ENCODE peak calls at places on chromosomes 3 and 15, in eight cellular contexts. V, A, M, N, J, B, D and H are unnamed samples.

GRCh38 chr15:42284551-42284950 is 11.3 kb upstream of the TMEM87A start:
- DNase-seq in V (no peak), D (no peak), A (no peak), M (no peak), J (no peak), B (no peak), N (no peak), H (no peak)

GRCh38 chr3:190012314-190012782 is 108.3 kb downstream of the P3H2 start:
- DNase-seq in D (no peak), V (no peak), N (peak), A (no peak), B (no peak), M (no peak), J (peak), H (no peak)

GRCh38 chr3:121748638-121749275 is 784 bp downstream of the GOLGB1 start:
- DNase-seq in B (no peak), N (no peak), M (no peak), J (peak), D (no peak), V (no peak), A (no peak), H (peak)

GRCh38 chr3:108182339-108182738 is 39.9 kb downstream of the IFT57 start:
- DNase-seq in M (no peak), J (no peak), D (no peak), A (no peak), B (no peak), V (no peak), N (no peak), H (no peak)

GRCh38 chr3:53043738-53044137 is 2.1 kb downstream of the SFMBT1 start:
- DNase-seq in B (no peak), A (peak), N (no peak), J (no peak), M (no peak), D (no peak), V (no peak), H (no peak)

GRCh38 chr15:85504739-85505676 is 124.6 kb downstream of the AKAP13 start:
- DNase-seq in A (peak), N (peak), M (peak), D (no peak), V (no peak), B (no peak), J (peak), H (peak)

GRCh38 chr3:102159810-102160451 is 274.9 kb upstream of the ZPLD1 start:
- DNase-seq in J (no peak), B (no peak), D (no peak), A (no peak), N (no peak), V (no peak), M (no peak), H (no peak)

GRCh38 chr3:72560857-72561675 is 287.2 kb downstream of the SHQ1 start:
- DNase-seq in J (no peak), N (no peak), V (no peak), M (no peak), A (no peak), D (no peak), B (no peak), H (no peak)

GRCh38 chr15:87973456-87974215 is 282.9 kb downstream of the NTRK3 start:
- DNase-seq in A (no peak), N (no peak), D (no peak), V (no peak), B (no peak), J (no peak), M (no peak), H (no peak)

GRCh38 chr3:124558898-124559649 is 171.2 kb upstream of the UMPS start:
- DNase-seq in A (no peak), M (no peak), B (peak), V (peak), D (no peak), J (peak), N (peak), H (peak)

GRCh38 chr15:91110407-91110806 is 10.3 kb downstream of the SV2B start:
- DNase-seq in D (no peak), J (no peak), B (no peak), M (no peak), V (no peak), A (no peak), N (no peak), H (no peak)

GRCh38 chr3:21750291-21750690 is 719 bp downstream of the ZNF385D start:
- DNase-seq in V (no peak), N (no peak), M (no peak), B (no peak), D (no peak), J (no peak), A (no peak), H (no peak)

GRCh38 chr3:21751891-21752290 is 881 bp upstream of the ZNF385D start:
- DNase-seq in J (no peak), M (no peak), D (no peak), V (no peak), N (no peak), B (no peak), A (no peak), H (no peak)

GRCh38 chr3:21752749-21753347 is 1.8 kb upstream of the ZNF385D start:
- DNase-seq in D (no peak), B (no peak), N (peak), M (no peak), V (no peak), J (peak), A (no peak), H (no peak)

GRCh38 chr3:21747376-21747775 is 3.6 kb downstream of the ZNF385D start:
- DNase-seq in M (no peak), B (no peak), N (no peak), D (no peak), A (no peak), J (no peak), V (no peak), H (no peak)

DNA sequence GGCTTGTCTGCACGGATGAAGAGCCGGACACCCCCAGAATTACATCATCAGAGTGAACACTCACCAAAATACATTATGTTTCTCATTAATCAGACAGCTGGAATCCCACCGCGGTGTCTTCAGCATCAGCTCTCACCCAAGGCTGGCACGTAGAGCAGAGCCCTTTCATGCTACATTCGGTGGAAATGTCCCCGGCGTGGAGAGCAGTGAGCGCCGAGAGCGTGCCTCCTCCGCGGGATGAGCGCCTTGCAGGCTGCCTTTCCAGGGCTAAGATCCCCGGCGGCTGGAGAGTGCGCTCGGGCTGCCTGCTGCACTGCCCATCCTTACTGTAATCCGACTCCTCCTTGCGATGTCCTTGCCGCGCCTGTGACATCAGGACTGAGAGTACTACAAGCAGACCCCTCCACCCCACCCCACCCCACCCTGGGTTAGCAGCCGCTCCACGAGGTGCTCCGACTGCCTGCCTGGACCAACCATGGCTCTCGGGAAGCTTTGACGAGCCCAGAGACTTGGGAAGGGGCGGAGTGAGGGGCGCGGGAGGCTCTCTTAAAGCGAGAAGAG is at the start of gene ZNF385D:
- DNase-seq in D (peak), J (peak), B (peak), M (no peak), V (peak), A (no peak), N (no peak), H (no peak)
- H3K4me3 ChIP-seq in D (peak), J (peak), B (peak), M (no peak), V (peak), A (no peak), N (no peak), H (no peak)

DNA sequence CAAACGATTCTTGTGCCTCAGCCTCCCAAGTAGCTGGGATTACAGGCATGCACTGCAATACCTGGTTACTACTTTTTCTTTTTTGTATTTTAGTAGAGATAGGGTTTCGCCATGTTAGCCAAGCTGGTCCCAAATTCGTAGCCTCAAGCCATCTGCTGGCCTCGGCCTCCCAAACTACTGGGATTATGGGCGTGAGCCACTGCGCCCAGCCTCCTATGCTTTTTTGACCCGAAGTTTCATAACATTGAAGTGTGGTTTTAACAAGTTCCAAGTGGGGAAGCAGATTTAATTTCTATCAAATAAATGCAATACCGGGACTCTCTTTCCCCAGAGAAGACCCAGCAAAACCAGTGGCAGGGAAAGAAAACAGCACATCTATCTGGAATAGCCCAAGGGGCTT is 13.7 kb downstream of the SH3BP5 start:
- DNase-seq in B (peak), N (no peak), D (peak), V (no peak), M (no peak), J (no peak), A (no peak), H (no peak)
- H3K27ac ChIP-seq in B (peak), N (no peak), D (peak), V (peak), M (no peak), J (peak), A (no peak), H (no peak)

GRCh38 chr15:75672111-75672602 is 24.4 kb downstream of the SNX33 start:
- DNase-seq in B (no peak), D (no peak), A (no peak), N (no peak), J (no peak), M (no peak), V (no peak), H (no peak)
- H3K4me3 ChIP-seq in B (no peak), D (no peak), A (no peak), N (no peak), J (no peak), M (no peak), V (no peak), H (no peak)

GRCh38 chr3:133532951-133533350 is 40.5 kb upstream of the CDV3 start:
- DNase-seq in B (no peak), N (no peak), J (no peak), A (no peak), M (no peak), V (no peak), D (no peak), H (no peak)
- H3K27ac ChIP-seq in B (no peak), N (no peak), J (no peak), A (no peak), M (no peak), V (no peak), D (no peak), H (no peak)